ENCODE peak calls at places on chromosomes 13 and 19, in ten cellular contexts. E is fibroblast of gingiva; Q is HTR-8/SVneo; O is iPS-NIHi11; J is hypothalamus; B is fibroblast of pulmonary artery; N is lung microvascular endothelial cell; K is AG04450; W is SW480; D is stimulated activated CD8-positive, alpha-beta memory T cell treated with anti-CD3 and anti-CD28 coated beads, Interleukin-4, amount 100 ng/mL, for 1 hour. G is an unnamed sample.

GRCh38 chr13:97485328-97485727 is 51.4 kb downstream of the RAP2A start:
- DNase-seq in E (no peak), Q (no peak), O (no peak), J (no peak), B (no peak), N (no peak), K (no peak), W (no peak), D (no peak), G (no peak)

GRCh38 chr19:19106061-19106551 is 32.2 kb downstream of the TMEM161A start:
- DNase-seq in E (peak), Q (no peak), O (peak), J (no peak), B (peak), N (no peak), K (no peak), W (no peak), D (no peak), G (no peak)

GRCh38 chr13:113665582-113666323 is 1.3 kb upstream of the GRK1 start:
- DNase-seq in E (no peak), Q (no peak), O (no peak), J (no peak), B (no peak), N (no peak), K (no peak), W (no peak), D (no peak), G (no peak)

GRCh38 chr19:17125728-17126677 is 50.4 kb downstream of the MYO9B start:
- DNase-seq in E (peak), Q (no peak), O (no peak), J (peak), B (peak), N (peak), K (no peak), W (no peak), D (peak), G (no peak)

GRCh38 chr13:30235206-30235605 is 72.1 kb downstream of the KATNAL1 start:
- DNase-seq in E (no peak), Q (no peak), O (no peak), J (no peak), B (peak), N (no peak), K (no peak), W (no peak), D (no peak), G (no peak)

GRCh38 chr13:110407021-110407420 is 99.9 kb downstream of the COL4A2 start:
- DNase-seq in E (no peak), Q (no peak), O (no peak), J (no peak), B (no peak), N (no peak), K (no peak), W (no peak), D (no peak), G (no peak)

GRCh38 chr19:33693678-33694077 is 71.9 kb downstream of the CHST8 start:
- DNase-seq in E (no peak), Q (no peak), O (no peak), J (no peak), B (no peak), N (no peak), K (no peak), W (peak), D (no peak), G (no peak)

GRCh38 chr13:51148952-51149573 is 38.0 kb upstream of the C13orf42 start:
- DNase-seq in E (peak), Q (peak), O (peak), J (peak), B (peak), N (peak), K (peak), W (peak), D (no peak), G (no peak)

GRCh38 chr13:111916201-111916600 is 150.7 kb upstream of the SOX1 start:
- DNase-seq in E (no peak), Q (no peak), O (no peak), J (no peak), B (no peak), N (no peak), K (no peak), W (no peak), D (no peak), G (no peak)

GRCh38 chr19:52941941-52942370 is 18.7 kb upstream of the ZNF888 start:
- DNase-seq in E (peak), Q (no peak), O (peak), J (no peak), B (peak), N (no peak), K (no peak), W (peak), D (no peak), G (no peak)

GRCh38 chr19:48636859-48637448 is at the start of gene DBP:
- DNase-seq in E (no peak), Q (no peak), O (no peak), J (no peak), B (no peak), N (peak), K (no peak), W (no peak), D (no peak), G (no peak)

GRCh38 chr19:31223805-31224534 is 125.3 kb downstream of the TSHZ3 start:
- DNase-seq in E (peak), Q (no peak), O (no peak), J (no peak), B (peak), N (no peak), K (peak), W (no peak), D (no peak), G (peak)

GRCh38 chr13:20582026-20582425 is 15.1 kb downstream of the IFT88 start:
- DNase-seq in E (no peak), Q (no peak), O (no peak), J (no peak), B (no peak), N (peak), K (no peak), W (no peak), D (no peak), G (no peak)

GRCh38 chr19:51345076-51345620 is 3.2 kb upstream of the VSIG10L start:
- DNase-seq in E (no peak), Q (no peak), O (no peak), J (no peak), B (no peak), N (no peak), K (no peak), W (no peak), D (no peak), G (no peak)

GRCh38 chr19:47036233-47036651 is 12.2 kb downstream of the TMEM160 start:
- DNase-seq in E (no peak), Q (no peak), O (no peak), J (no peak), B (no peak), N (no peak), K (no peak), W (peak), D (no peak), G (no peak)

GRCh38 chr19:40358773-40359172 is 10.3 kb downstream of the PLD3 start:
- DNase-seq in E (no peak), Q (no peak), O (no peak), J (no peak), B (no peak), N (no peak), K (no peak), W (no peak), D (no peak), G (no peak)

GRCh38 chr13:30577381-30577780 is 40.3 kb upstream of the USPL1 start:
- DNase-seq in E (peak), Q (peak), O (no peak), J (no peak), B (peak), N (no peak), K (peak), W (peak), D (peak), G (peak)

GRCh38 chr13:95226932-95227718 is 74.1 kb downstream of the ABCC4 start:
- DNase-seq in E (no peak), Q (no peak), O (no peak), J (no peak), B (no peak), N (no peak), K (no peak), W (no peak), D (no peak), G (no peak)

GRCh38 chr19:19474950-19475781 is 40.2 kb downstream of the TSSK6 start:
- DNase-seq in E (no peak), Q (no peak), O (peak), J (no peak), B (no peak), N (no peak), K (no peak), W (no peak), D (no peak), G (no peak)

GRCh38 chr19:46621191-46622117 is 3.4 kb downstream of the PTGIR start:
- DNase-seq in E (no peak), Q (no peak), O (no peak), J (no peak), B (no peak), N (no peak), K (no peak), W (no peak), D (no peak), G (no peak)

GRCh38 chr13:113109151-113110047 is 3.8 kb downstream of the F7 start:
- DNase-seq in E (no peak), Q (no peak), O (no peak), J (no peak), B (no peak), N (no peak), K (no peak), W (no peak), D (no peak), G (no peak)

GRCh38 chr19:49387936-49388372 is at the start of gene KASH5:
- DNase-seq in E (peak), Q (no peak), O (peak), J (no peak), B (peak), N (peak), K (no peak), W (peak), D (peak), G (no peak)

GRCh38 chr13:111177081-111177711 is 62.1 kb downstream of the ARHGEF7 start:
- DNase-seq in E (no peak), Q (no peak), O (no peak), J (peak), B (peak), N (peak), K (no peak), W (no peak), D (no peak), G (no peak)

GRCh38 chr19:13090511-13091231 is 12.0 kb downstream of the LYL1 start:
- DNase-seq in E (no peak), Q (no peak), O (no peak), J (no peak), B (no peak), N (no peak), K (no peak), W (no peak), D (no peak), G (no peak)

GRCh38 chr13:23617551-23618014 is 47.4 kb downstream of the TNFRSF19 start:
- DNase-seq in E (peak), Q (no peak), O (no peak), J (no peak), B (peak), N (no peak), K (no peak), W (no peak), D (no peak), G (no peak)

GRCh38 chr19:21513651-21514050 is 8.2 kb downstream of the ZNF429 start:
- DNase-seq in E (no peak), Q (no peak), O (no peak), J (no peak), B (no peak), N (no peak), K (no peak), W (no peak), D (no peak), G (no peak)

GRCh38 chr19:45311640-45312039 is 11.0 kb downstream of the CKM start:
- DNase-seq in E (no peak), Q (no peak), O (no peak), J (no peak), B (no peak), N (peak), K (no peak), W (peak), D (no peak), G (no peak)

GRCh38 chr19:2475018-2475701 is 767 bp upstream of the GADD45B start:
- DNase-seq in E (peak), Q (no peak), O (peak), J (no peak), B (peak), N (peak), K (no peak), W (peak), D (peak), G (no peak)

GRCh38 chr13:41505209-41505835 is 48.0 kb downstream of the RGCC start:
- DNase-seq in E (peak), Q (peak), O (no peak), J (no peak), B (peak), N (no peak), K (peak), W (peak), D (no peak), G (peak)

GRCh38 chr13:104635879-104636278 is 1569.7 kb upstream of the SLC10A2 start:
- DNase-seq in E (no peak), Q (no peak), O (no peak), J (no peak), B (no peak), N (no peak), K (no peak), W (no peak), D (no peak), G (no peak)

GRCh38 chr19:33370783-33371182 is 2.7 kb upstream of the CEBPG start:
- DNase-seq in E (no peak), Q (no peak), O (no peak), J (no peak), B (no peak), N (no peak), K (no peak), W (no peak), D (no peak), G (no peak)

GRCh38 chr19:54478677-54479266 is 5.7 kb upstream of the CDC42EP5 start:
- DNase-seq in E (peak), Q (peak), O (peak), J (no peak), B (peak), N (peak), K (no peak), W (peak), D (no peak), G (no peak)

GRCh38 chr19:49862411-49863253 is 4.7 kb downstream of the PNKP start:
- DNase-seq in E (no peak), Q (no peak), O (peak), J (no peak), B (no peak), N (peak), K (no peak), W (no peak), D (no peak), G (no peak)

GRCh38 chr13:30346159-30346788 is 38.9 kb upstream of the KATNAL1 start:
- DNase-seq in E (no peak), Q (no peak), O (no peak), J (no peak), B (no peak), N (no peak), K (no peak), W (peak), D (peak), G (no peak)

GRCh38 chr13:27772651-27773425 is 19.4 kb upstream of the GSX1 start:
- DNase-seq in E (no peak), Q (no peak), O (no peak), J (no peak), B (no peak), N (no peak), K (no peak), W (no peak), D (no peak), G (no peak)

GRCh38 chr13:76632388-76633044 is 253.7 kb downstream of the KCTD12 start:
- DNase-seq in E (no peak), Q (no peak), O (peak), J (no peak), B (peak), N (peak), K (no peak), W (peak), D (no peak), G (no peak)